ENCODE peak calls at places on chromosomes 4 and X, in seven cellular contexts. X is mucosa of descending colon; W is stimulated activated CD4-positive, alpha-beta T cell treated with anti-CD3 and anti-CD28 coated beads, Interleukin-1b, Interleukin-23, amount 100 ng/mL, for 24 hours; C is type B pancreatic cell; V is NCI-H1092; A is NCI-H1436; P is Calu3. Y is an unnamed sample.

GRCh38 chrX:7132335-7133035 is 15.0 kb upstream of the STS start:
- DNase-seq in X (peak; percentile 93), W (no peak), C (no peak), V (no peak), A (no peak), P (peak; percentile 81), Y (no peak)

GRCh38 chr4:165294907-165295306 is 32.6 kb upstream of the MSMO1 start:
- DNase-seq in X (no peak), W (no peak), C (no peak), V (no peak), A (no peak), P (no peak), Y (no peak)

GRCh38 chr4:182862166-182862875 is 54.9 kb downstream of the DCTD start:
- DNase-seq in X (no peak), W (no peak), C (no peak), V (peak; percentile 50), A (no peak), P (no peak), Y (no peak)

GRCh38 chr4:5996641-5997040 is 21.6 kb downstream of the C4orf50 start:
- DNase-seq in X (no peak), W (no peak), C (no peak), V (no peak), A (no peak), P (no peak), Y (no peak)

GRCh38 chr4:112031712-112032328 is 113.4 kb upstream of the FAM241A start:
- DNase-seq in X (peak; percentile 73), W (no peak), C (no peak), V (peak; percentile 8), A (peak; percentile 1), P (peak; percentile 37), Y (no peak)

GRCh38 chr4:155038459-155038858 is 170.0 kb upstream of the NPY2R start:
- DNase-seq in X (peak; percentile 9), W (no peak), C (no peak), V (no peak), A (no peak), P (no peak), Y (no peak)

GRCh38 chrX:40933132-40934078 is 151.8 kb upstream of the USP9X start:
- DNase-seq in X (peak; percentile 36), W (no peak), C (no peak), V (no peak), A (no peak), P (no peak), Y (no peak)

GRCh38 chr4:94525993-94526740 is 74.4 kb downstream of the PDLIM5 start:
- DNase-seq in X (no peak), W (no peak), C (no peak), V (no peak), A (no peak), P (no peak), Y (no peak)

GRCh38 chr4:111689214-111689613 is 456.0 kb upstream of the FAM241A start:
- DNase-seq in X (no peak), W (no peak), C (no peak), V (no peak), A (no peak), P (peak; percentile 3), Y (no peak)

GRCh38 chrX:149758068-149758714 is 15.7 kb upstream of the HSFX1 start:
- DNase-seq in X (no peak), W (no peak), C (no peak), V (no peak), A (no peak), P (no peak), Y (no peak)

GRCh38 chr4:41722171-41722570 is 26.4 kb downstream of the PHOX2B start:
- DNase-seq in X (no peak), W (no peak), C (no peak), V (no peak), A (no peak), P (no peak), Y (no peak)

GRCh38 chrX:77415882-77416281 is 31.3 kb upstream of the FGF16 start:
- DNase-seq in X (no peak), W (no peak), C (no peak), V (no peak), A (no peak), P (no peak), Y (no peak)

GRCh38 chr4:38860788-38861424 is 4.3 kb upstream of the TLR6 start:
- DNase-seq in X (peak; percentile 78), W (peak; percentile 36), C (no peak), V (peak; percentile 19), A (peak; percentile 47), P (peak; percentile 45), Y (peak; percentile 7)

GRCh38 chr4:16641971-16642370 is 256.5 kb downstream of the LDB2 start:
- DNase-seq in X (no peak), W (no peak), C (no peak), V (no peak), A (no peak), P (no peak), Y (no peak)

GRCh38 chr4:188819243-188819642 is 680.0 kb downstream of the TRIML1 start:
- DNase-seq in X (no peak), W (no peak), C (no peak), V (no peak), A (no peak), P (no peak), Y (no peak)

GRCh38 chr4:114026447-114026846 is 47.0 kb upstream of the ARSJ start:
- DNase-seq in X (no peak), W (no peak), C (no peak), V (no peak), A (no peak), P (no peak), Y (no peak)

GRCh38 chrX:40166582-40166981 is 68.8 kb upstream of the BCOR start:
- DNase-seq in X (no peak), W (no peak), C (no peak), V (peak; percentile 77), A (peak; percentile 66), P (no peak), Y (no peak)

GRCh38 chr4:36286481-36286871 is 5.1 kb downstream of the DTHD1 start:
- DNase-seq in X (no peak), W (no peak), C (no peak), V (no peak), A (no peak), P (no peak), Y (no peak)

GRCh38 chr4:15654556-15655222 is 468 bp downstream of the FBXL5 start:
- DNase-seq in X (peak; percentile 65), W (peak; percentile 13), C (peak; percentile 73), V (peak; percentile 54), A (no peak), P (peak; percentile 24), Y (peak; percentile 24)

GRCh38 chrX:17022205-17022604 is 75.7 kb downstream of the REPS2 start:
- DNase-seq in X (no peak), W (no peak), C (no peak), V (no peak), A (no peak), P (no peak), Y (no peak)

GRCh38 chrX:106897259-106897658 is 5.9 kb downstream of the RIPPLY1 start:
- DNase-seq in X (no peak), W (no peak), C (no peak), V (no peak), A (no peak), P (no peak), Y (no peak)

GRCh38 chr4:39729557-39729956 is 31.6 kb downstream of the UBE2K start:
- DNase-seq in X (no peak), W (no peak), C (no peak), V (no peak), A (no peak), P (no peak), Y (no peak)

GRCh38 chrX:40199704-40200103 is 101.9 kb upstream of the BCOR start:
- DNase-seq in X (no peak), W (no peak), C (no peak), V (no peak), A (no peak), P (no peak), Y (no peak)

GRCh38 chrX:22634081-22634480 is 361.4 kb downstream of the CBLL2 start:
- DNase-seq in X (no peak), W (no peak), C (no peak), V (no peak), A (no peak), P (no peak), Y (no peak)

GRCh38 chr4:152114562-152114961 is 353.8 kb upstream of the GATB start:
- DNase-seq in X (no peak), W (no peak), C (no peak), V (no peak), A (no peak), P (no peak), Y (no peak)

GRCh38 chrX:13790206-13791131 is 26.4 kb downstream of the GPM6B start:
- DNase-seq in X (no peak), W (no peak), C (no peak), V (no peak), A (no peak), P (no peak), Y (no peak)